ENCODE peak calls at places on chromosomes 16 and 17, in seven cellular contexts. One of them, this sample, is unnamed.

GRCh38 chr16:27761816-27762215 is 211.9 kb downstream of the KATNIP start:
- DNase-seq in omental fat pad: no peak
- DNase-seq in left ventricle myocardium inferior: no peak
- DNase-seq in kidney: no peak
- DNase-seq in upper lobe of right lung: no peak
- DNase-seq in GM12864: no peak
- DNase-seq in fibroblast of villous mesenchyme: peak; percentile 3
- DNase-seq in this sample: no peak

GRCh38 chr17:17511971-17512858 is 16.0 kb upstream of the RASD1 start:
- DNase-seq in upper lobe of right lung: no peak
- DNase-seq in omental fat pad: no peak
- DNase-seq in left ventricle myocardium inferior: peak; percentile 9
- DNase-seq in kidney: peak; percentile 74
- DNase-seq in GM12864: no peak
- DNase-seq in fibroblast of villous mesenchyme: peak; percentile 82
- DNase-seq in this sample: no peak

GRCh38 chr16:57744646-57744903 is 9.0 kb downstream of the KATNB1 start:
- DNase-seq in kidney: no peak
- DNase-seq in upper lobe of right lung: no peak
- DNase-seq in GM12864: no peak
- DNase-seq in left ventricle myocardium inferior: no peak
- DNase-seq in omental fat pad: no peak
- DNase-seq in fibroblast of villous mesenchyme: no peak
- DNase-seq in this sample: no peak

GRCh38 chr17:382644-383533 is 30.3 kb upstream of the RPH3AL start:
- DNase-seq in GM12864: no peak
- DNase-seq in upper lobe of right lung: no peak
- DNase-seq in omental fat pad: no peak
- DNase-seq in left ventricle myocardium inferior: no peak
- DNase-seq in fibroblast of villous mesenchyme: peak; percentile 65
- DNase-seq in kidney: no peak
- DNase-seq in this sample: no peak

GRCh38 chr16:50372611-50373344 is 4.0 kb upstream of the BRD7 start:
- DNase-seq in omental fat pad: no peak
- DNase-seq in upper lobe of right lung: no peak
- DNase-seq in kidney: no peak
- DNase-seq in fibroblast of villous mesenchyme: no peak
- DNase-seq in GM12864: no peak
- DNase-seq in left ventricle myocardium inferior: peak; percentile 53
- DNase-seq in this sample: no peak

GRCh38 chr17:81652901-81653771 is 3.2 kb downstream of the PDE6G start:
- DNase-seq in GM12864: no peak
- DNase-seq in kidney: no peak
- DNase-seq in upper lobe of right lung: no peak
- DNase-seq in left ventricle myocardium inferior: no peak
- DNase-seq in omental fat pad: no peak
- DNase-seq in fibroblast of villous mesenchyme: no peak
- DNase-seq in this sample: no peak

GRCh38 chr16:68737046-68737729 is at the start of gene CDH1:
- DNase-seq in omental fat pad: no peak
- DNase-seq in fibroblast of villous mesenchyme: no peak
- DNase-seq in GM12864: no peak
- DNase-seq in upper lobe of right lung: peak; percentile 97
- DNase-seq in left ventricle myocardium inferior: no peak
- DNase-seq in kidney: peak; percentile 96
- DNase-seq in this sample: peak; percentile 86

GRCh38 chr17:44707755-44708400 is 587 bp upstream of the DBF4B start:
- DNase-seq in kidney: no peak
- DNase-seq in GM12864: no peak
- DNase-seq in fibroblast of villous mesenchyme: peak; percentile 13
- DNase-seq in omental fat pad: no peak
- DNase-seq in upper lobe of right lung: no peak
- DNase-seq in left ventricle myocardium inferior: no peak
- DNase-seq in this sample: no peak

GRCh38 chr17:75542184-75542583 is 16.7 kb downstream of the LLGL2 start:
- DNase-seq in fibroblast of villous mesenchyme: no peak
- DNase-seq in kidney: no peak
- DNase-seq in left ventricle myocardium inferior: no peak
- DNase-seq in upper lobe of right lung: no peak
- DNase-seq in omental fat pad: no peak
- DNase-seq in GM12864: no peak
- DNase-seq in this sample: no peak

GRCh38 chr16:71500964-71501363 is 11.8 kb upstream of the ZNF19 start:
- DNase-seq in fibroblast of villous mesenchyme: no peak
- DNase-seq in left ventricle myocardium inferior: no peak
- DNase-seq in omental fat pad: no peak
- DNase-seq in kidney: no peak
- DNase-seq in upper lobe of right lung: no peak
- DNase-seq in GM12864: no peak
- DNase-seq in this sample: no peak
- TF ChIP-seq CTCF in fibroblast of villous mesenchyme: no peak
- TF ChIP-seq CTCF in left ventricle myocardium inferior: no peak
- TF ChIP-seq CTCF in omental fat pad: no peak
- TF ChIP-seq CTCF in kidney: no peak
- TF ChIP-seq CTCF in upper lobe of right lung: no peak
- TF ChIP-seq CTCF in GM12864: no peak
- TF ChIP-seq CTCF in this sample: no peak

GRCh38 chr16:9969580-9969979 is 212.6 kb downstream of the GRIN2A start:
- DNase-seq in omental fat pad: no peak
- DNase-seq in left ventricle myocardium inferior: no peak
- DNase-seq in fibroblast of villous mesenchyme: no peak
- DNase-seq in upper lobe of right lung: no peak
- DNase-seq in GM12864: no peak
- DNase-seq in kidney: no peak
- DNase-seq in this sample: no peak
- TF ChIP-seq CTCF in omental fat pad: no peak
- TF ChIP-seq CTCF in left ventricle myocardium inferior: no peak
- TF ChIP-seq CTCF in fibroblast of villous mesenchyme: no peak
- TF ChIP-seq CTCF in upper lobe of right lung: no peak
- TF ChIP-seq CTCF in GM12864: peak; percentile 16
- TF ChIP-seq CTCF in kidney: peak; percentile 9
- TF ChIP-seq CTCF in this sample: no peak

GRCh38 chr17:28388106-28388505 is 16.6 kb downstream of the SARM1 start:
- DNase-seq in fibroblast of villous mesenchyme: no peak
- DNase-seq in upper lobe of right lung: peak; percentile 55
- DNase-seq in GM12864: no peak
- DNase-seq in left ventricle myocardium inferior: no peak
- DNase-seq in omental fat pad: no peak
- DNase-seq in kidney: no peak
- DNase-seq in this sample: no peak
- TF ChIP-seq CTCF in fibroblast of villous mesenchyme: no peak
- TF ChIP-seq CTCF in upper lobe of right lung: no peak
- TF ChIP-seq CTCF in GM12864: no peak
- TF ChIP-seq CTCF in left ventricle myocardium inferior: no peak
- TF ChIP-seq CTCF in omental fat pad: no peak
- TF ChIP-seq CTCF in kidney: no peak
- TF ChIP-seq CTCF in this sample: no peak

DNA sequence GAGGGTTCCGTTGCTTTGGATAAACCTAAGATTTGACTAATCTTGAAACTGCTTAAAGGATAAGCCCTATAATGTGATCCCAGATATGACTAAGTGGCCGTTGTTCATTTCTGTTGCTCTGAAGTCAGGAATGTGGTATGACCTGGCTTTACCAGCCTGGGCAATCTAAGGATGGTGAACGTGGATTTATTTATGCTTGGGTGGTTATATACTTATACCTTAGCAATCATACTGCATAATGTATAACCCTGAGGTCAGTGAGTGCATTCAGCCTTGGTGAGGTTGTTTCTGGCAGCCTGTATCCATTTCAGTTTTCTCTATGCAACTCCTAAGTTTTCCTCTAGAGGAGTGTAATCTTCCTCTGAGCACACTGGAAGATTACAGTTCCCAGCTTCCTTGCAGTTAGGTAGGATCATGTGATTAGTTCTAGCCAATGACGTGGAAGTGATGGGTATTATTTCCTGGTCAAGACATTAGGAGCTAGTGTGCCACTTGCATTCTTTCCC is 41.9 kb downstream of the FTO start:
- DNase-seq in GM12864: no peak
- DNase-seq in omental fat pad: no peak
- DNase-seq in upper lobe of right lung: no peak
- DNase-seq in kidney: no peak
- DNase-seq in left ventricle myocardium inferior: no peak
- DNase-seq in fibroblast of villous mesenchyme: peak; percentile 45
- DNase-seq in this sample: no peak
- TF ChIP-seq CTCF in GM12864: no peak
- TF ChIP-seq CTCF in omental fat pad: no peak
- TF ChIP-seq CTCF in upper lobe of right lung: no peak
- TF ChIP-seq CTCF in kidney: no peak
- TF ChIP-seq CTCF in left ventricle myocardium inferior: no peak
- TF ChIP-seq CTCF in fibroblast of villous mesenchyme: peak; percentile 26
- TF ChIP-seq CTCF in this sample: peak; percentile 29

DNA sequence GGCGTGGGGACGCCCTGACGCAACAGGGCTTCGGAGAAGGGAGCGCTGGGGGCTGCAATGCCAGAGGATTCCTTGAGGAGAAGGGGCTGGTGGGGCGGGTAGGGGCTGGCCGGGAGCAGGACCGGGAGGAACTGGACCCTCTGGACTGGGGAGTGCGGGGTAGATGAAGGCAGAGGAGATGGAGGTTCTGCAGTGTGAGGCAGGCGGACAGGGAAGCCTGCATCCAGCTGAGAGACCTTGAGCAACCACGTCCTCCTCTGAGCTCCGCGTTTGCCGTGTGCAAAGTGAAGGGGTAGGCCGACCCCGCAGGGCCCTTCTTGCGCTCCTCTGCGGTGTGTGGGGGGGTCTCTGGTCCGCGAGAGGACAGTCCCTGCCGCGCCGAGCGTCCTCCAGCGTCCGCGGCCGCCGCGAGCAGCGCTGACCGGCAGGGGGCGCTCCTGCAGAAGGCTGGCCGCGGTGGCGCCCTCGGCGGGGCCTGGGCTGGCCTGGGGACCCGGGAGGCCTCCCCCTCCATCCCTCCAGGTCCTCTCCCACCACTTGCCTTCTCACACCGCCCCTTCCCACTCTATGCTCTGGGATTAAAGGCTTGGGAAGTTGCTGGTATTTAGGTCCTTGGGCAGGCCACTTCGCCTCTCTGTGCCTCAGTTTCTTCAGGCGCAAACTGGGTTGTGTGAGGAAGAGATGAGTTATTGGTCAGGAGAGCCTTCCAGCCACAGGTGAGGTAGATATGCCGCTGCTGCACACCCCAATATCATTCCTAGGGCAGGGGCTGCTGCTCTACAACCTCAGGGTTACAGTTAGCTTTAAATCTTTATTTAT is 9.6 kb upstream of the WNT9B start:
- DNase-seq in fibroblast of villous mesenchyme: no peak
- DNase-seq in omental fat pad: no peak
- DNase-seq in kidney: peak; percentile 51
- DNase-seq in left ventricle myocardium inferior: no peak
- DNase-seq in GM12864: no peak
- DNase-seq in upper lobe of right lung: no peak
- DNase-seq in this sample: no peak
- TF ChIP-seq CTCF in fibroblast of villous mesenchyme: peak; percentile 68
- TF ChIP-seq CTCF in omental fat pad: no peak
- TF ChIP-seq CTCF in kidney: peak; percentile 75
- TF ChIP-seq CTCF in left ventricle myocardium inferior: peak; percentile 84
- TF ChIP-seq CTCF in GM12864: peak; percentile 51
- TF ChIP-seq CTCF in upper lobe of right lung: peak; percentile 69
- TF ChIP-seq CTCF in this sample: peak; percentile 93

GRCh38 chr17:51005768-51006167 is 114.9 kb downstream of the SPAG9 start:
- DNase-seq in omental fat pad: no peak
- DNase-seq in left ventricle myocardium inferior: no peak
- DNase-seq in kidney: no peak
- DNase-seq in fibroblast of villous mesenchyme: no peak
- DNase-seq in GM12864: no peak
- DNase-seq in upper lobe of right lung: no peak
- DNase-seq in this sample: no peak

GRCh38 chr17:51012538-51012937 is 108.1 kb downstream of the SPAG9 start:
- DNase-seq in GM12864: no peak
- DNase-seq in kidney: no peak
- DNase-seq in fibroblast of villous mesenchyme: no peak
- DNase-seq in omental fat pad: no peak
- DNase-seq in left ventricle myocardium inferior: no peak
- DNase-seq in upper lobe of right lung: no peak
- DNase-seq in this sample: no peak

GRCh38 chr17:51000835-51001638 is 119.6 kb downstream of the SPAG9 start:
- DNase-seq in GM12864: peak; percentile 39
- DNase-seq in upper lobe of right lung: no peak
- DNase-seq in omental fat pad: no peak
- DNase-seq in fibroblast of villous mesenchyme: peak; percentile 78
- DNase-seq in left ventricle myocardium inferior: no peak
- DNase-seq in kidney: no peak
- DNase-seq in this sample: no peak

GRCh38 chr17:51004249-51004648 is 116.4 kb downstream of the SPAG9 start:
- DNase-seq in upper lobe of right lung: no peak
- DNase-seq in GM12864: no peak
- DNase-seq in kidney: no peak
- DNase-seq in omental fat pad: no peak
- DNase-seq in left ventricle myocardium inferior: no peak
- DNase-seq in fibroblast of villous mesenchyme: peak; percentile 6
- DNase-seq in this sample: no peak

GRCh38 chr17:51006601-51007000 is 114.1 kb downstream of the SPAG9 start:
- DNase-seq in fibroblast of villous mesenchyme: peak; percentile 41
- DNase-seq in GM12864: no peak
- DNase-seq in upper lobe of right lung: no peak
- DNase-seq in left ventricle myocardium inferior: no peak
- DNase-seq in kidney: no peak
- DNase-seq in omental fat pad: no peak
- DNase-seq in this sample: no peak
- TF ChIP-seq CTCF in fibroblast of villous mesenchyme: no peak
- TF ChIP-seq CTCF in GM12864: no peak
- TF ChIP-seq CTCF in upper lobe of right lung: no peak
- TF ChIP-seq CTCF in left ventricle myocardium inferior: no peak
- TF ChIP-seq CTCF in kidney: no peak
- TF ChIP-seq CTCF in omental fat pad: no peak
- TF ChIP-seq CTCF in this sample: no peak

This sample was measured in type B pancreatic cell.